ENCODE peak calls at places on chromosomes 13 and 19, in nine cellular contexts. C is transverse colon; A is GM12878; B is PC-3; D is HL-60; T is pancreas; F is CD8-positive, alpha-beta memory T cell; V is heart right ventricle; J is AG04450. L is an unnamed sample.

GRCh38 chr19:31348416-31349159 is 648 bp downstream of the TSHZ3 start:
- DNase-seq in C (no peak), J (no peak), V (peak), F (peak), A (no peak), T (peak), B (no peak), D (no peak), L (peak)

GRCh38 chr19:6481541-6482342 is at the start of gene DENND1C:
- DNase-seq in C (peak), F (peak), B (peak), V (no peak), J (no peak), D (no peak), A (peak), T (no peak), L (no peak)

GRCh38 chr19:20999731-21000352 is 20.6 kb upstream of the ZNF430 start:
- DNase-seq in J (peak), B (peak), D (no peak), C (peak), A (peak), F (peak), V (peak), T (peak), L (peak)

GRCh38 chr19:27740396-27740795 is 1472.6 kb downstream of the UQCRFS1 start:
- DNase-seq in V (no peak), T (peak), F (no peak), C (no peak), A (no peak), J (no peak), B (no peak), D (no peak), L (peak)

GRCh38 chr19:55809381-55810058 is 22.3 kb downstream of the NLRP11 start:
- DNase-seq in A (no peak), F (peak), T (peak), B (peak), D (peak), C (peak), V (peak), J (no peak), L (peak)

GRCh38 chr19:35063940-35064818 is 22.7 kb downstream of the HPN start:
- DNase-seq in F (no peak), V (no peak), A (no peak), J (no peak), D (no peak), T (peak), C (no peak), B (peak), L (no peak)

GRCh38 chr19:50686310-50687032 is 33.1 kb downstream of the SHANK1 start:
- DNase-seq in V (no peak), A (no peak), J (no peak), F (no peak), B (no peak), C (no peak), D (no peak), T (no peak), L (no peak)

GRCh38 chr13:42970824-42971669 is 21.0 kb downstream of the EPSTI1 start:
- DNase-seq in T (no peak), V (no peak), C (peak), B (peak), J (no peak), D (peak), A (no peak), F (peak), L (peak)

GRCh38 chr19:29880498-29881081 is 61.4 kb upstream of the URI1 start:
- DNase-seq in T (no peak), F (no peak), A (no peak), J (no peak), D (no peak), C (no peak), B (no peak), V (no peak), L (no peak)

GRCh38 chr13:94382520-94382919 is 97.0 kb downstream of the DCT start:
- DNase-seq in B (no peak), V (no peak), C (no peak), A (no peak), D (no peak), T (no peak), J (no peak), F (no peak), L (no peak)
- H3K27ac ChIP-seq in B (no peak), V (no peak), C (no peak), A (no peak), D (no peak), T (no peak), J (no peak), F (no peak), L (no peak)

GRCh38 chr19:18420931-18421330 is 1.7 kb downstream of the SSBP4 start:
- DNase-seq in D (no peak), F (no peak), T (no peak), B (no peak), V (no peak), C (no peak), A (no peak), J (no peak), L (peak)
- H3K4me3 ChIP-seq in D (no peak), F (peak), T (no peak), B (peak), V (peak), C (peak), A (peak), J (peak), L (no peak)

GRCh38 chr13:106796280-106797047 is 228.5 kb upstream of the ARGLU1 start:
- DNase-seq in D (no peak), J (no peak), C (no peak), A (peak), V (no peak), B (no peak), F (no peak), T (no peak), L (no peak)
- H3K27ac ChIP-seq in D (no peak), J (no peak), C (no peak), A (no peak), V (no peak), B (no peak), F (no peak), T (no peak), L (no peak)

DNA sequence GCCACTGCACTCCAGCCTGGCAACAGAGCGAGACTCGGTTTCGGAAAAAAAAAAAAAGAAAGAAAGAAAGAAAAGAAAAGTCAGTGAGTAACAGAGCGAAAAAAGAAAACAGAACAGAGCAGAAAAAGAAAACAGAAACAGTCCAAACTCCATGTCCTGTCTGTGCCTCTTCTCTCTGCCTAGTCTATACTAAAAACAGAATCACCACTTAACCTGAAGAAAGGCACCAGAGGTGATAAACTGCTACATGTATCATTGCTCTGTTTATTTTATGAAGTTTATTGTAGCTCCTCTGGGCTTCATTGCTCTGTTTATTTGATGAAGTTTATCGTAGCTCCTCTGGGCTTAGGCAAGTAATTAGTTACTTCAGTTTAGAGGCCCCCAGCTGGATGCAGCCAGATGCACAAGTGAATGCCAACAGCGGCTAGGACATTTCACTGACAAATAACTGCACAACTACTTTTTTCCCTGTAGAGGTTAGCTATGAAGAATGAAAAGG is 39.2 kb downstream of the TBC1D4 start:
- DNase-seq in F (no peak), D (no peak), B (no peak), V (no peak), C (peak), T (no peak), A (no peak), J (no peak), L (no peak)
- H3K4me3 ChIP-seq in F (no peak), D (no peak), B (no peak), V (no peak), C (no peak), T (no peak), A (no peak), J (no peak), L (no peak)

GRCh38 chr19:48484931-48485612 is 15.9 kb downstream of the CYTH2 start:
- DNase-seq in C (no peak), J (no peak), V (no peak), A (no peak), F (no peak), B (no peak), T (no peak), D (no peak), L (no peak)
- H3K27ac ChIP-seq in C (no peak), J (no peak), V (no peak), A (no peak), F (no peak), B (no peak), T (no peak), D (no peak), L (no peak)

GRCh38 chr19:19956431-19957075 is 55.8 kb downstream of the ZNF93 start:
- DNase-seq in C (no peak), F (no peak), D (no peak), T (no peak), V (no peak), J (no peak), B (no peak), A (no peak), L (no peak)
- H3K4me3 ChIP-seq in C (no peak), F (no peak), D (no peak), T (no peak), V (no peak), J (no peak), B (no peak), A (no peak), L (no peak)

GRCh38 chr13:96782186-96782585 is 212.1 kb downstream of the OXGR1 start:
- DNase-seq in J (no peak), D (no peak), F (no peak), B (no peak), C (no peak), A (no peak), V (no peak), T (no peak), L (no peak)
- H3K27ac ChIP-seq in J (no peak), D (no peak), F (no peak), B (no peak), C (no peak), A (no peak), V (no peak), T (no peak), L (no peak)

GRCh38 chr13:48446454-48446853 is 33.5 kb upstream of the LPAR6 start:
- DNase-seq in A (no peak), C (no peak), D (no peak), J (peak), T (no peak), F (no peak), V (no peak), B (peak), L (no peak)

GRCh38 chr13:48443442-48444208 is 30.7 kb upstream of the LPAR6 start:
- DNase-seq in C (no peak), J (no peak), D (no peak), F (no peak), T (no peak), B (no peak), V (no peak), A (no peak), L (no peak)

GRCh38 chr13:48449656-48450055 is 36.7 kb upstream of the LPAR6 start:
- DNase-seq in A (no peak), D (no peak), T (no peak), F (no peak), V (no peak), B (peak), C (no peak), J (no peak), L (no peak)

GRCh38 chr13:48448963-48449614 is 36.2 kb upstream of the LPAR6 start:
- DNase-seq in F (no peak), D (peak), T (no peak), C (no peak), B (peak), J (peak), A (no peak), V (no peak), L (no peak)

DNA sequence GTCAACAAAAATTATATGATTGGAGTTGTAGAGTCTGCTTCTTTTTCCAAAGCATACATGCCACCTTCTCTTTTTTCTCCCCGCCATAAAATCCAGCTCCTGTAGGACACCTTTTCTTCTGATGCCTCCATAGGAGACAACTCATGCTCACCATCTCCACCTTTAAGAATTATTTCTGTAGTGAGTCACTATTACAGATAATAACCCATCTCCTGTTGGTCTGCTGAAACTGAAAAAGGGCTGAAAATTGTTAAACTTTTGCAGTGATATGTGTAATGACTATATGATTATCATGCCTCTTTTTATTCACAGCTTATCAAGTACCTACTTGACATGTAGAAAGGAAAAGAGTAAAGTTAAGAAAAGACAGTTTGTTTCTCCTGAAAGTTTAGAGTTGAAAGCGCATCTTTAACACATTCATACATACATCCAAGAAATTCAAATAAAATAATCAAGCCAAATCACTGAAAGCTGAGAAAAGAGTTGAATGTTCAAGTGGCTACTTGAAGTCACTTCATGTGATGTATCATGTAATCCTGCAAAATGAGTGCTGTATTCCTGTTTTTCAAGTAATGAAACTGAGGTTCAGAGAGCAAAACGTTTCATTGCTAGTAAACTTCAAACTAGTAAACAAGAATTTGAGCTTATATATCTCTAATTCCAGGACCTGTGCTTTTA is 35.5 kb upstream of the LPAR6 start:
- DNase-seq in J (no peak), B (peak), D (no peak), T (no peak), V (no peak), C (no peak), A (no peak), F (no peak), L (no peak)
- H3K4me3 ChIP-seq in J (no peak), B (peak), D (no peak), T (no peak), V (peak), C (no peak), A (no peak), F (no peak), L (no peak)

DNA sequence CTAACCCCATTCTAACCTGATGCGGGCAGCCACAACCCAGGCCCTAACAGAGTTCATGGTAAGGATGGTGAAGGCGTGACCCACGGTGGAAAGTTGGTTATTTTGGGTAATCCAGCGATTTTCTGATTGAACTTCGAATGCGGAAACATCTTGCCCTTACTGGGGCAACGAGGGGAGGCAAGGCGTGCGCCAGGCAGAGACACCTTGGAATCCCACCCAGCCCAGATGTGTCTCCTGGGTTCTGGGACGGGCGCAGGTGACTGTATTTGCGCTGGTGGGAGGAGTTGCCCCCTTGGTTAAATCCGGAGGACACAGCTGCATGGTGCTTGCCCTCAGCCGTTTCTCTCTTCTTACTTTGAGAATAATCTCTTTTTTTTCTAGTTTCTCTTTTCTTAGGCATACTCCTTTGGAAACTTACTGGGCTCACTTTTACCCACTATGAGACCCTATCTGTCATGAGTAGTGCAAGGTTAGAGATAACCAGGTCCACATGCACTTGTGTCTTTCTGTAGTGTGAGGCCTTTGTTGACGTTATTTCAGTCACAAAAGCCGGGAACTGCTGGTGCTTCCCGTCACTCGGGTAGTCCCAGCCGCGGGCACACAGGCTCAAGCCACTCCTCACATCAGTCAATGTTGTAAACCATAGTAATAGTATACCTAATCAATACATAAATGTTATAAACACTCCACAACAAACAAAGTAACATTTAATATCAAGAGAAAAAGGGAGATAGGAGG is 81.5 kb downstream of the ATP11A start:
- DNase-seq in V (no peak), D (no peak), J (no peak), T (no peak), B (no peak), C (no peak), A (no peak), F (no peak), L (no peak)
- H3K27ac ChIP-seq in V (peak), D (no peak), J (no peak), T (peak), B (no peak), C (no peak), A (no peak), F (no peak), L (no peak)

GRCh38 chr13:99075268-99076191 is 97.7 kb upstream of the DOCK9 start:
- DNase-seq in B (no peak), D (no peak), F (peak), C (no peak), V (no peak), J (no peak), A (peak), T (no peak), L (no peak)
- H3K4me3 ChIP-seq in B (no peak), D (no peak), F (peak), C (no peak), V (no peak), J (no peak), A (no peak), T (no peak), L (no peak)

L was measured in SJCRH30.